ENCODE peak calls at places on chromosomes 16 and 17, in seven cellular contexts. T is cardiac muscle cell, X is right lobe of liver, K is AG04450, U is uterus, F is lower lobe of right lung, C is brain microvascular endothelial cell. S is an unnamed sample.

GRCh38 chr17:83005639-83006038 is 73.8 kb upstream of the METRNL start:
- DNase-seq in T (no peak), X (no peak), K (no peak), U (no peak), F (no peak), C (no peak), S (no peak)

GRCh38 chr16:22007509-22008214 is at the start of gene MOSMO:
- DNase-seq in T (peak), X (peak), K (no peak), U (peak), F (peak), C (peak), S (peak)

GRCh38 chr16:3058173-3059030 is 7.0 kb upstream of the IL32 start:
- DNase-seq in T (peak), X (peak), K (no peak), U (no peak), F (peak), C (no peak), S (peak)

GRCh38 chr17:60720763-60721531 is 43.3 kb downstream of the BCAS3 start:
- DNase-seq in T (peak), X (no peak), K (peak), U (no peak), F (no peak), C (peak), S (peak)

GRCh38 chr17:74485012-74485743 is 18.7 kb downstream of the CD300A start:
- DNase-seq in T (no peak), X (peak), K (no peak), U (no peak), F (no peak), C (no peak), S (no peak)

GRCh38 chr17:2101448-2102257 is 46.8 kb downstream of the HIC1 start:
- DNase-seq in T (no peak), X (no peak), K (no peak), U (peak), F (peak), C (no peak), S (no peak)

GRCh38 chr17:8421571-8421970 is 14.1 kb upstream of the NDEL1 start:
- DNase-seq in T (no peak), X (peak), K (no peak), U (no peak), F (no peak), C (no peak), S (no peak)

GRCh38 chr17:64778367-64779290 is 116.5 kb upstream of the SMURF2 start:
- DNase-seq in T (peak), X (no peak), K (no peak), U (peak), F (peak), C (no peak), S (peak)

GRCh38 chr16:53131363-53132071 is 76.7 kb downstream of the CHD9 start:
- DNase-seq in T (peak), X (peak), K (no peak), U (peak), F (peak), C (no peak), S (peak)

GRCh38 chr17:75645501-75645888 is 12.3 kb downstream of the SMIM5 start:
- DNase-seq in T (no peak), X (no peak), K (no peak), U (no peak), F (peak), C (peak), S (no peak)

GRCh38 chr16:54437921-54438320 is 151.3 kb upstream of the IRX3 start:
- DNase-seq in T (no peak), X (no peak), K (no peak), U (no peak), F (no peak), C (no peak), S (no peak)

GRCh38 chr17:8420041-8420934 is 15.4 kb upstream of the NDEL1 start:
- DNase-seq in T (peak), X (peak), K (no peak), U (no peak), F (peak), C (peak), S (no peak)

GRCh38 chr17:64736804-64737492 is 74.8 kb upstream of the SMURF2 start:
- DNase-seq in T (peak), X (no peak), K (peak), U (no peak), F (no peak), C (peak), S (peak)

GRCh38 chr17:1090454-1091189 is 89.2 kb downstream of the ABR start:
- DNase-seq in T (no peak), X (no peak), K (no peak), U (no peak), F (peak), C (no peak), S (no peak)

GRCh38 chr16:28839899-28840298 is 6.2 kb downstream of the TUFM start:
- DNase-seq in T (no peak), X (no peak), K (no peak), U (no peak), F (no peak), C (no peak), S (no peak)

DNA sequence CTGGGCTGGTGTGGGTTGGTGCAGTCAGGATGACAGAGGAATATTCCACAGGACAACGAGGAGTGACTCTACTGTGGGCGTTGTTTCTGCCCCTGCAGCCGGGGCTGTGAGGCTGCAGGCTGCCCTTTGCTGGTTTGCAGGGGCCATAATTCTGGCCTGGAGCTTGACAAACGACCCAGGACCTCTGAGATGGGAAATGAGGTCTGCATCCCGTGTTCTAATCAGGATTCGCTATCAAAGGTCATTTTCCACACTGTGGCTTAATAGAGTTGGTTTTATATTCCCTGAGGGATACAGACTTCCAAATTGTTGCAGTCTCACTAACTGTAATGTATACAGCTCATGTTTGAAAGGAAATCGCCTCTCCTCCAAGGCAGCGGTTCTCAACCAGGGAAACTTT is 180.9 kb downstream of the RPTOR start:
- DNase-seq in T (peak), X (no peak), K (no peak), U (no peak), F (no peak), C (peak), S (peak)
- H3K27ac ChIP-seq in T (no peak), X (no peak), K (peak), U (no peak), F (no peak), C (peak), S (peak)

DNA sequence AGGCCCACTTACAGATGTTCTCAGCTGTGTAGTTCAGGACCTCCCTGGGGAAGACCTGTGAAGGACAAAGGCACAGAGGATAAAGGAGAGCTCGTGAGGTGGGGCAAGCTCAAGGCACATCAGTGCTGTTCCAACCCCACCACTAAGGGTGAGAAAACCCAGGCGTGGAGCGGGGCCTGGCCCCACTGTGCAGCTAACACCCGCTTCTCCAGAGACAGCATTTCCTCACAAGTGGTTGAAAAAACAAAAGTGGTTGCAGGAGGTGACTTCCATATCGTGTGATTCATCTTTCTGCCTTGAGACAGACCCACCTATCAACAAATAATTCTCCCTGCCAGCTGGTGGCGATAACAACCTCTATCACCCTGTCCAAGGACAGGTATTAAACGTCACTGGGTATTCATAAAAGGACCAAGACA is 30.0 kb downstream of the SNN start:
- DNase-seq in T (no peak), X (peak), K (no peak), U (no peak), F (no peak), C (peak), S (no peak)
- H3K4me3 ChIP-seq in T (no peak), X (no peak), K (no peak), U (no peak), F (no peak), C (no peak), S (no peak)

GRCh38 chr17:67046398-67046797 is 2.0 kb downstream of the CACNG1 start:
- DNase-seq in T (no peak), X (no peak), K (no peak), U (no peak), F (no peak), C (no peak), S (no peak)

GRCh38 chr17:67044940-67045339 is 586 bp downstream of the CACNG1 start:
- DNase-seq in T (no peak), X (no peak), K (no peak), U (no peak), F (no peak), C (no peak), S (no peak)

GRCh38 chr17:67050066-67050465 is 5.7 kb downstream of the CACNG1 start:
- DNase-seq in T (no peak), X (no peak), K (no peak), U (no peak), F (no peak), C (no peak), S (no peak)

GRCh38 chr17:67049025-67049739 is 4.8 kb downstream of the CACNG1 start:
- DNase-seq in T (no peak), X (no peak), K (no peak), U (no peak), F (no peak), C (no peak), S (no peak)

DNA sequence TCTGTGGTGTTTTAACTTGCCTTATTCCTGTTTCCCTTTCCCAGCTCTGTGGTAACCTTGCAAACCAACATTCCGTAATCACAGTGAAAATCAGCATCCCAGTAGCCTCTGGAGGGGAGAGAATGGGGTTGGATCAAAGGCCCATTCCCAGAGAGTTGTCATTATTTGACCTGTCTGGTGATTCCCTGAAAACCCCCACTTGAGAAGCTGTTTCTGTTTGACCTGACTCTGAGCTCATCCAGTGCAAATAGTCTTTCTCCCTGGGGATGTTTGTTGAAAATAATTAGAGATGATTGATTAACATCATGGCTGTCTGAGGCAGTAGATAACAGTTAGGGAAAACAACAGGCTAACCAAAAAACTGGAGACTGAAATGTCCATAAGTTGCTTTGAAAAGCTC is 3.0 kb downstream of the CACNG1 start:
- DNase-seq in T (no peak), X (no peak), K (no peak), U (no peak), F (no peak), C (no peak), S (no peak)
- TF ChIP-seq CTCF in T (no peak), X (no peak), K (no peak), U (no peak), F (no peak), C (no peak), S (no peak)

GRCh38 chr17:36946726-36947091 is 2.0 kb upstream of the AATF start:
- DNase-seq in T (no peak), X (no peak), K (no peak), U (no peak), F (no peak), C (no peak), S (no peak)

GRCh38 chr17:36950027-36950426 is 1.3 kb downstream of the AATF start:
- DNase-seq in T (no peak), X (no peak), K (no peak), U (no peak), F (no peak), C (no peak), S (no peak)

GRCh38 chr17:36949461-36949927 is 740 bp downstream of the AATF start:
- DNase-seq in T (no peak), X (no peak), K (no peak), U (no peak), F (no peak), C (no peak), S (no peak)

GRCh38 chr17:36948717-36949460 is at the start of gene AATF:
- DNase-seq in T (peak), X (peak), K (peak), U (peak), F (peak), C (peak), S (peak)

GRCh38 chr17:36947922-36948716 is 635 bp upstream of the AATF start:
- DNase-seq in T (no peak), X (no peak), K (no peak), U (no peak), F (no peak), C (peak), S (no peak)
- H3K27ac ChIP-seq in T (peak), X (peak), K (no peak), U (peak), F (peak), C (no peak), S (no peak)

DNA sequence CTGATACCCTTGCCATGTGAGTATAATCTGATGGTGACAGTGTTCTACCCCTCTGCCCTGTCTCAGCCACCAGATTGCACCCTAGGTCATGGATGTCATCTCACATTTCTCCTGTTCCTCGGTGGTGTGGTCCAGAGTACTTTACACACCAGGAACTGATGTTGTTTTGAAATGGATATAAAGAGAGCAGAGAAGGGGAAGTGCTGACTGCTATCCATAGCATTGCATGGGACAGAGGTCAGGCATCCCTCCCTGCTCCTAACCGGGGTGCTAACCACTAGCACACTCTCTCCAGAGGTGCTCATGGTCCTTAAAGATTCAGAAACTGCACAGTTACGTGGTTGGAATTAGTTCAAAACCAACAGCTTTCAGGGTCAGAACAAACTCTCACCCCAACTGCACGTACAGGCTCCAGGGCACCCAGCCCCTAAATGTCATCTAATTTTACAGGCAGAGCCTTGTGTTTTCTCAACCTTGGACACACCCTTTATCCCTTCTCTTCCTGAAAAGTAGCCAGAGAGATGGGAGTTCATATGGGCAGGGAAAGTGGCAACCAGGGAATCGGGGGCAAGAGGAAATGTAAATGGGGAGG is 16.3 kb downstream of the TTLL6 start:
- DNase-seq in T (no peak), X (no peak), K (no peak), U (no peak), F (no peak), C (no peak), S (no peak)
- H3K4me3 ChIP-seq in T (no peak), X (no peak), K (no peak), U (no peak), F (no peak), C (no peak), S (no peak)

DNA sequence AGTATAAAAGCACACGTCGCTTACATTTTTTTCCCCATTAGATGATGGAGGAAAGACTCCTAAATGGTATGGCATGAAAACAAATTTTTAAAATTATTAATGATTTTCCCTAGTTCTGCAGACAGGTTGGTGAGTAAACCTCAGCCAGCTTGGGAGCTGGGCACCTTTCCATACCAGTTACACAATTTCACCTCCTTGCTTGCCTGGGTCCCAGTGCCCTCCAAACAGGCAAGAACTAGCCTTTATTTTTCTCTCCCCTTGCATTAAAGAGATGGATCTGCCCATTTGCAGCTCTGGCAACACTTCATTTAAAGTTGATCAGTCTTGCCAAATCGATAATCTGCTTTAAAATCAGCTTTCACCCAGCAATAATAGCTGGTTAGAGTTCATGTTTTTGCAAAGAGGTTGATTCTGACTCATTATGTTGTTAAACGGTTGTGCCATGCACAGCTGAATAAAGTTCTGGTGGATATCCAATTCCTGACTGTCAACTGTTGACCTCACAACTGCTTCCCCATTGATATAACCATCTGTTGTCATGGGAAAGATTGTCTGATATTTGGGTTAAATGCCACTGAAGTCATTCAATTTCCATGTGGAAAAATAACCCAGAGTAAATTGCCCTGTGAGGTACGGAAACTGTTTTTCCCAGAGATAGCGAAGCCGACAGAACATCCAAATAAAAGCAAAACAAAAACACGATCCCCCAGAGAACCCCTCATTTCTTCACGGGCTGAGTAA is 1.3 kb downstream of the C17orf58 start:
- DNase-seq in T (peak), X (peak), K (no peak), U (peak), F (no peak), C (peak), S (no peak)
- TF ChIP-seq CTCF in T (no peak), X (no peak), K (no peak), U (no peak), F (no peak), C (no peak), S (no peak)

DNA sequence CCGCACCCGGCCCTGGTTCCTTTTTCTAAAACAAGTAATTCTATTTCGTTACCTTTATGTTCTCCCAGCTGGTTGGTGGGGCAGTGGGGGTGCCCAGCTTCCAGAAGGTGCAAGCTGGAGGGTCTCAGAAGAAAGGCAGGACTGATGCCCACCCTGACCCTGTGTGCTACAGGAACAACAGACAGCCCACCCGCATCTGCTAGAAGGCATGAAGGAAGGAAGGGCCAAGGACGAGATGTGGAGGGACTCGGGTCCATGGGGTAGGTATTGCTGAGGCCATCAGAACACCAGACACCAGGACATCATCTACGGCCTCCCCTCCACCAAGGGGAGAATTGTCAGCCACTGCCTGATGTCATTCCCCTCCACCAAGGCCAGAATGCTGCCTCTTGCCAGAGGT is 6.4 kb upstream of the CYTH1 start:
- DNase-seq in T (no peak), X (no peak), K (no peak), U (no peak), F (no peak), C (no peak), S (no peak)
- H3K27ac ChIP-seq in T (no peak), X (no peak), K (no peak), U (no peak), F (no peak), C (no peak), S (peak)

GRCh38 chr16:81070979-81071378 is 6.1 kb downstream of the C16orf46 start:
- DNase-seq in T (no peak), X (no peak), K (no peak), U (no peak), F (no peak), C (no peak), S (no peak)
- H3K4me3 ChIP-seq in T (no peak), X (no peak), K (no peak), U (no peak), F (no peak), C (no peak), S (no peak)

DNA sequence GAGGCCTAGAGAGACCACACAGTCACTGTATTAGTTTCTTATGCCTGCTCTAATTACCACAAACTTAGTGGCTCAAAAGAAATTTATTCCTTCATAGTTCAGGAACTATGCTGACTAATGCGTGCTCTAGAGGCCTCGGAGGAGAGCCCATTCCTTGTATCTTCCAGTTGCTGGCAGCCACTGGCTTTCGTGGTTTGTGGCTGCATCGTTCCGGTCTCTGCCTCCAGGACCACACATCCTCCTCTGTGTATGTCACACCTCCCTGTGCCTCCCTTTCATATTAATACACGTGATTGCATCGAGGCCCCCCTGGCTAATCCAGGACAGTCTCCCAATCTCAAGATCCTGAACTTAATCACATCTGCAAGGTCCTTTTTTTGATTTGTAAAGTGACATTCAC is 16.9 kb upstream of the MYLK3 start:
- DNase-seq in T (peak), X (no peak), K (no peak), U (no peak), F (no peak), C (peak), S (no peak)
- TF ChIP-seq CTCF in T (no peak), X (no peak), K (no peak), U (no peak), F (no peak), C (no peak), S (no peak)